ENCODE peak calls at places on chromosomes 13 and 19, in four cellular contexts. P, E, A and Y are unnamed samples.

GRCh38 chr19:632228-633067 is 889 bp downstream of the POLRMT start:
- DNase-seq in P (peak; percentile 76), E (peak; percentile 68), A (no peak), Y (peak; percentile 63)

GRCh38 chr19:34276614-34277013 is 22.3 kb downstream of the GARRE1 start:
- DNase-seq in P (no peak), E (no peak), A (no peak), Y (no peak)

GRCh38 chr13:50594276-50594970 is 249.1 kb downstream of the DLEU7 start:
- DNase-seq in P (peak; percentile 5), E (peak; percentile 27), A (peak; percentile 79), Y (peak; percentile 43)

GRCh38 chr19:3547301-3547731 is 8.3 kb downstream of the TEKTIP1 start:
- DNase-seq in P (peak; percentile 54), E (peak; percentile 79), A (no peak), Y (peak; percentile 41)

GRCh38 chr13:37701972-37702371 is 103.4 kb upstream of the POSTN start:
- DNase-seq in P (no peak), E (no peak), A (no peak), Y (no peak)

GRCh38 chr13:113182046-113182445 is 23.6 kb downstream of the PROZ start:
- DNase-seq in P (no peak), E (no peak), A (no peak), Y (no peak)

GRCh38 chr13:58324130-58324529 is 692.6 kb downstream of the PCDH17 start:
- DNase-seq in P (no peak), E (no peak), A (no peak), Y (no peak)

GRCh38 chr13:105087941-105088340 is 1447.5 kb downstream of the EFNB2 start:
- DNase-seq in P (no peak), E (no peak), A (no peak), Y (peak; percentile 10)

GRCh38 chr13:98207411-98207810 is 30.3 kb upstream of the RNF113B start:
- DNase-seq in P (no peak), E (no peak), A (no peak), Y (no peak)

GRCh38 chr13:75299913-75300862 is 181.8 kb downstream of the TBC1D4 start:
- DNase-seq in P (no peak), E (peak; percentile 3), A (peak; percentile 67), Y (no peak)

GRCh38 chr13:73767747-73768315 is 366.4 kb downstream of the KLF12 start:
- DNase-seq in P (peak; percentile 5), E (peak; percentile 22), A (no peak), Y (peak; percentile 29)

GRCh38 chr19:8251025-8251472 is 41.9 kb downstream of the CERS4 start:
- DNase-seq in P (no peak), E (no peak), A (no peak), Y (no peak)

GRCh38 chr13:90868321-90868920 is 479.1 kb upstream of the MIR17HG start:
- DNase-seq in P (peak; percentile 63), E (no peak), A (no peak), Y (no peak)

GRCh38 chr19:15288146-15288963 is 44.0 kb downstream of the BRD4 start:
- DNase-seq in P (no peak), E (peak; percentile 72), A (no peak), Y (no peak)

GRCh38 chr13:51502206-51502651 is 49.4 kb upstream of the INTS6 start:
- DNase-seq in P (no peak), E (no peak), A (peak; percentile 65), Y (no peak)

GRCh38 chr13:38763446-38764381 is 76.8 kb downstream of the FREM2 start:
- DNase-seq in P (no peak), E (peak; percentile 36), A (no peak), Y (peak; percentile 22)

GRCh38 chr13:66974174-66974573 is 256.0 kb downstream of the PCDH9 start:
- DNase-seq in P (no peak), E (no peak), A (no peak), Y (no peak)

GRCh38 chr19:17026706-17027427 is at the start of gene CPAMD8:
- DNase-seq in P (no peak), E (peak; percentile 59), A (no peak), Y (peak; percentile 53)

GRCh38 chr13:29503041-29503837 is 92.2 kb downstream of the SLC7A1 start:
- DNase-seq in P (peak; percentile 41), E (peak; percentile 55), A (no peak), Y (peak; percentile 70)

GRCh38 chr13:85724554-85725432 is 74.4 kb downstream of the SLITRK6 start:
- DNase-seq in P (no peak), E (no peak), A (no peak), Y (no peak)

GRCh38 chr19:6970021-6970420 is 51.2 kb downstream of the MBD3L2B start:
- DNase-seq in P (no peak), E (no peak), A (no peak), Y (no peak)

GRCh38 chr19:21410166-21410565 is 13.2 kb downstream of the ZNF493 start:
- DNase-seq in P (no peak), E (no peak), A (no peak), Y (no peak)

GRCh38 chr19:11458236-11458900 is 22.5 kb downstream of the ELAVL3 start:
- DNase-seq in P (no peak), E (peak; percentile 28), A (no peak), Y (no peak)

GRCh38 chr19:15223649-15224371 is 8.4 kb downstream of the EPHX3 start:
- DNase-seq in P (no peak), E (no peak), A (no peak), Y (no peak)

GRCh38 chr19:50476224-50476942 is at the start of the genes EMC10 and GARIN5A:
- DNase-seq in P (peak; percentile 98), E (peak; percentile 100), A (peak; percentile 76), Y (peak; percentile 97)

GRCh38 chr13:29472317-29472961 is 123.0 kb downstream of the SLC7A1 start:
- DNase-seq in P (peak; percentile 41), E (peak; percentile 72), A (no peak), Y (peak; percentile 68)

GRCh38 chr13:105007166-105007808 is 1528.2 kb downstream of the EFNB2 start:
- DNase-seq in P (no peak), E (no peak), A (no peak), Y (no peak)

GRCh38 chr19:51921949-51922348 is 5.3 kb upstream of the ZNF613 start:
- DNase-seq in P (no peak), E (no peak), A (no peak), Y (no peak)

GRCh38 chr13:109213714-109214113 is 572.7 kb downstream of the IRS2 start:
- DNase-seq in P (no peak), E (no peak), A (no peak), Y (no peak)

GRCh38 chr19:50000038-50000890 is 24.9 kb downstream of the VRK3 start:
- DNase-seq in P (no peak), E (no peak), A (no peak), Y (no peak)

GRCh38 chr19:3606174-3606689 is 443 bp downstream of the TBXA2R start:
- DNase-seq in P (peak; percentile 71), E (peak; percentile 78), A (no peak), Y (peak; percentile 49)

GRCh38 chr19:46847528-46847927 is 3.1 kb downstream of the AP2S1 start:
- DNase-seq in P (no peak), E (no peak), A (no peak), Y (no peak)

GRCh38 chr19:46841458-46842083 is 9.1 kb downstream of the AP2S1 start:
- DNase-seq in P (peak; percentile 14), E (no peak), A (no peak), Y (no peak)

GRCh38 chr19:46845959-46846459 is 4.6 kb downstream of the AP2S1 start:
- DNase-seq in P (peak; percentile 41), E (no peak), A (no peak), Y (no peak)

GRCh38 chr19:46842791-46843190 is 7.9 kb downstream of the AP2S1 start:
- DNase-seq in P (no peak), E (no peak), A (no peak), Y (no peak)

DNA sequence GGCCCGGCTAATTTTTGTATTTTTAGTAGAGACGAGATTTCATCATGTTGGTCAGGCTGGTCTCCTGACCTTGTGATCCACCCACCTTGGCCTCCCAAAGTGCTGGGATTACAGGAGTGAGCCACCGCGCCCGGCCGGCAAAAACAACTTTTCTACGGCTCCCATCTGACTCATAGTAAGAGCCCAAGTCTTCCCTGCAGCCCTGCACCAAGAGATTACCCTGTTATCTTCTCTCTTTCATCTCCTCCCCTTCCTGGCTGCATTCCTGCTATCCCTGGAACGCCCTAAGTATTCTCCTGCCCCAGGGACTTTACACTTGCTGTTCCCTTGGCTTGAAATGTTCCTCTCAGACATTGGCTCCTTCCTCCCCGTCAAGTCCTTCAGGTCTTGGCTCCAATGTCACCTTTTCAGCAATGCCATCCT is 6.6 kb downstream of the AP2S1 start:
- DNase-seq in P (peak; percentile 45), E (no peak), A (no peak), Y (no peak)
- TF ChIP-seq USF1 in P (no peak), E (no peak), A (no peak), Y (no peak)

DNA sequence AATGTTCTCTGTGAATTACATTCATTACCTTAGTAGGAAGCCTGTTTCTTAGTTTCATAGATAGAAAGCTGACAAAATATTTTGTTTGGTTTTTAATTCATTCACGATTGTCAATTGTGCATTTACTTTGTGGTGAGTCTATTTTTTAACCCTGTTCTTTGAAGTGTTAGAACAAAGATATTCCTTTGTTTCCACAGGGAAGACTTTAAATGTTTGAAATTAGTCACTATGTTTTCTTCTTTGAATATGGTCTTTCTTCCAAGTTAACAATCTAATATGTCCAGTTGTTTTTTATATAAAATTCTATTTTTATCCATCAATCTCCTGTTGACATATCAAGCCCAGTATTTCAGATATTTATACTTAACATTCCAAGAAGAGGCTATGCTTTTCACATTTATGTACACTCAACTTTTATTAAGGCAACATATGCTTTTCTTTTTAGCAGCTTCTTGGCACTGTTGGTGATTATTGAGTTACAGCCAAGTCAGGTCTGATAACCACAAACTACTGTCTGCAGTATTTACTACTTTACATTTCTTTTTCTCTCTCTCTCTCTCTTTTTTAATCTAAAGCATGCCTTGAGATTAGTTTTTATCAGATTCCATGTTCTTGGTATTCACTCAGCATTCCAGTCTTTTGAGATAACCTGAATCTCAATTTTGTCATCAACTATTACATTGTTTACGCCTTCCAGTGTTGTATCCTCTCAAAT is 812.8 kb upstream of the SLC10A2 start:
- DNase-seq in P (no peak), E (no peak), A (no peak), Y (no peak)
- TF ChIP-seq USF1 in P (no peak), E (no peak), A (no peak), Y (no peak)

DNA sequence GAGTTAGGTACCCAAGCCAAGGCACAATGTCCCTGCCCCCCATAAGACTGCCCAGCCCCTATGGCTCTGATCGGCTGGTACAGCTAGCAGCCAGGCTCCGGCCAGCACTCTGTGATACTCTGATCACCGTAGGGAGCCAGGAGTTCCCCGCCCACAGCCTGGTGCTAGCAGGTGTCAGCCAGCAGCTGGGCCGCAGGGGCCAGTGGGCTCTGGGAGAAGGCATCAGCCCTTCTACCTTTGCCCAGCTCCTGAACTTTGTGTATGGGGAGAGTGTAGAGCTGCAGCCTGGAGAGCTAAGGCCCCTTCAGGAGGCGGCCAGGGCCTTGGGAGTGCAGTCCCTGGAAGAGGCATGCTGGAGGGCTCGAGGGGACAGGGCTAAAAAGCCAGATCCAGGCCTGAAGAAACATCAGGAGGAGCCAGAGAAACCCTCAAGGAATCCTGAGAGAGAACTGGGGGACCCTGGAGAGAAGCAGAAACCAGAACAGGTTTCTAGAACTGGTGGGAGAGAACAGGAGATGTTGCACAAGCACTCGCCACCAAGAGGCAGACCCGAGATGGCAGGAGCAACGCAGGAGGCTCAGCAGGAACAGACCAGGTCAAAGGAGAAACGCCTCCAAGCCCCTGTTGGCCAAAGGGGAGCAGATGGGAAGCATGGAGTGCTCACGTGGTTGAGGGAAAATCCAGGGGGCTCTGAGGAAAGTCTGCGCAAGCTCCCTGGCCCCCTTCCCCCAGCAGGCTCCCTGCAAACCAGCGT is 3.0 kb upstream of the KMT2B start:
- DNase-seq in P (no peak), E (no peak), A (no peak), Y (peak; percentile 51)
- TF ChIP-seq USF1 in P (no peak), E (no peak), A (no peak), Y (no peak)

DNA sequence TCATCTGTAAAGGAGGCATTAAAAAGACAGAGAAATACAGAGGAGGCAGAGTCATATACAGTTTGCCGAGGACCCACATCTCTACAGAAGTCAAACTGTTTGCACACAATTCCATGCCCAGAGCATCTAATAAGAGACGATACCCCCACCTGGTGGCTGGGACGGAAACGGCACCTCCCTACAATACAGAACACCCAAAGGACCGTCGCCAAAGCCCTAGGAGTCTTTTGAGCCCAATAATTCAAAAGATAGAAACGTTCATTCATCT is 703 bp upstream of the PLEKHG2 start:
- DNase-seq in P (peak; percentile 45), E (peak; percentile 80), A (peak; percentile 89), Y (peak; percentile 90)
- TF ChIP-seq USF1 in P (no peak), E (no peak), A (no peak), Y (no peak)